ENCODE peak calls at places on chromosomes 11 and 22, in eight cellular contexts. One of them, this sample, is unnamed.

GRCh38 chr22:37062366-37062655 is 10.8 kb downstream of the KCTD17 start:
- DNase-seq in MM.1S: no peak
- DNase-seq in AG04450: no peak
- DNase-seq in colonic mucosa: no peak
- DNase-seq in cardiac fibroblast: no peak
- DNase-seq in thyroid gland: no peak
- DNase-seq in OCI-LY7: no peak
- DNase-seq in small intestine: no peak
- DNase-seq in this sample: no peak

GRCh38 chr11:69657456-69657910 is 16.5 kb downstream of the CCND1 start:
- DNase-seq in colonic mucosa: no peak
- DNase-seq in small intestine: no peak
- DNase-seq in OCI-LY7: no peak
- DNase-seq in thyroid gland: no peak
- DNase-seq in AG04450: no peak
- DNase-seq in cardiac fibroblast: no peak
- DNase-seq in MM.1S: no peak
- DNase-seq in this sample: no peak

GRCh38 chr11:18765554-18765953 is 26.0 kb downstream of the PTPN5 start:
- DNase-seq in thyroid gland: no peak
- DNase-seq in small intestine: no peak
- DNase-seq in OCI-LY7: no peak
- DNase-seq in cardiac fibroblast: peak
- DNase-seq in MM.1S: no peak
- DNase-seq in AG04450: no peak
- DNase-seq in colonic mucosa: no peak
- DNase-seq in this sample: no peak

GRCh38 chr11:118295199-118295598 is 9.3 kb upstream of the CD3E start:
- DNase-seq in colonic mucosa: no peak
- DNase-seq in thyroid gland: no peak
- DNase-seq in AG04450: no peak
- DNase-seq in cardiac fibroblast: no peak
- DNase-seq in OCI-LY7: no peak
- DNase-seq in MM.1S: no peak
- DNase-seq in small intestine: no peak
- DNase-seq in this sample: no peak

GRCh38 chr22:26588749-26589366 is 1.1 kb downstream of the TPST2 start:
- DNase-seq in thyroid gland: no peak
- DNase-seq in colonic mucosa: no peak
- DNase-seq in small intestine: no peak
- DNase-seq in MM.1S: no peak
- DNase-seq in OCI-LY7: no peak
- DNase-seq in cardiac fibroblast: no peak
- DNase-seq in AG04450: no peak
- DNase-seq in this sample: no peak

GRCh38 chr11:42524534-42525227 is 787.1 kb upstream of the API5 start:
- DNase-seq in colonic mucosa: peak
- DNase-seq in MM.1S: peak
- DNase-seq in cardiac fibroblast: peak
- DNase-seq in thyroid gland: peak
- DNase-seq in OCI-LY7: peak
- DNase-seq in AG04450: no peak
- DNase-seq in small intestine: peak
- DNase-seq in this sample: peak

GRCh38 chr11:1622076-1622475 is at the start of gene KRTAP5-4:
- DNase-seq in thyroid gland: no peak
- DNase-seq in cardiac fibroblast: no peak
- DNase-seq in OCI-LY7: no peak
- DNase-seq in small intestine: peak
- DNase-seq in colonic mucosa: no peak
- DNase-seq in AG04450: no peak
- DNase-seq in MM.1S: no peak
- DNase-seq in this sample: no peak

GRCh38 chr22:31742115-31742514 is 7.8 kb downstream of the PRR14L start:
- DNase-seq in colonic mucosa: no peak
- DNase-seq in small intestine: no peak
- DNase-seq in OCI-LY7: no peak
- DNase-seq in cardiac fibroblast: no peak
- DNase-seq in MM.1S: no peak
- DNase-seq in AG04450: no peak
- DNase-seq in thyroid gland: no peak
- DNase-seq in this sample: no peak

GRCh38 chr11:48028909-48029685 is 48.7 kb downstream of the PTPRJ start:
- DNase-seq in thyroid gland: no peak
- DNase-seq in AG04450: no peak
- DNase-seq in cardiac fibroblast: peak
- DNase-seq in OCI-LY7: peak
- DNase-seq in MM.1S: no peak
- DNase-seq in colonic mucosa: no peak
- DNase-seq in small intestine: peak
- DNase-seq in this sample: no peak

GRCh38 chr22:41696714-41697113 is 2.6 kb upstream of the MEI1 start:
- DNase-seq in thyroid gland: no peak
- DNase-seq in MM.1S: no peak
- DNase-seq in OCI-LY7: no peak
- DNase-seq in small intestine: no peak
- DNase-seq in AG04450: no peak
- DNase-seq in colonic mucosa: no peak
- DNase-seq in cardiac fibroblast: no peak
- DNase-seq in this sample: no peak

GRCh38 chr22:41700105-41700358 is 729 bp downstream of the MEI1 start:
- DNase-seq in OCI-LY7: no peak
- DNase-seq in cardiac fibroblast: no peak
- DNase-seq in thyroid gland: no peak
- DNase-seq in MM.1S: no peak
- DNase-seq in small intestine: no peak
- DNase-seq in AG04450: no peak
- DNase-seq in colonic mucosa: no peak
- DNase-seq in this sample: no peak

GRCh38 chr22:41699264-41700104 is at the start of gene MEI1:
- DNase-seq in thyroid gland: peak
- DNase-seq in small intestine: peak
- DNase-seq in AG04450: peak
- DNase-seq in colonic mucosa: peak
- DNase-seq in cardiac fibroblast: peak
- DNase-seq in OCI-LY7: no peak
- DNase-seq in MM.1S: peak
- DNase-seq in this sample: peak

GRCh38 chr22:41695211-41695610 is 4.1 kb upstream of the MEI1 start:
- DNase-seq in OCI-LY7: no peak
- DNase-seq in MM.1S: no peak
- DNase-seq in cardiac fibroblast: no peak
- DNase-seq in AG04450: no peak
- DNase-seq in colonic mucosa: no peak
- DNase-seq in thyroid gland: no peak
- DNase-seq in small intestine: no peak
- DNase-seq in this sample: no peak

DNA sequence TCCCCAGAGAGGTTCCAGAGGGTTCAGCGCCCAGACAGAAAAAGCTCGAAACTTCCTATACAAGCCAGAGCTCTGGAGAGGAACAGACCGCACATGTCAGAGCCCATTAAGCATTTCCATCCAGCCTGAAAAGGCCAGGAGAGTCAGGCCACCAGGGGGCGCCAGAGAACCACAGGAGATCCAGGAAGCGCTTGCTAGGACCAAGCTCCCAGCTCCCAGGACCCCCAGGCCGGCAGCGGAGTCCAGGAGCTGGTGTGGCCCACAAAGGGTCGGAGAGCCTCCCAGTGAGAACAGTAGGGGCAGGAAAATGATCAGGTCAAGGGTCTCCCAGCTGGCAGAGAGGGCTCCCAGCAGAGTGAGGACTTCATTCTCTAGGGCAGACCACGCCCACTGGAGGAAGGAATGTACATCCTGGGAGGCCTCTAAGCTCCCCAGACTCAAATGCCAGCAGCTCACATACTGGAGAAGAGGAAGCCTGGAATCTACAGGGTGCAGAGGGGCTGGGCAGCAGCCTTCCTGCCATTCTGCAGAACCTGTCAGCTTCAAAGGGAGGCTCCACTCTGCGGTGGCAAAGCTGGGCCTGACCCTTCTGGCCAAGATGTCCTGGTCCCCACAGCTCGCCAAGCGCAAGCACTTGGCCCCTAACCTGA is 2.1 kb upstream of the MEI1 start:
- DNase-seq in small intestine: peak
- DNase-seq in cardiac fibroblast: peak
- DNase-seq in colonic mucosa: peak
- DNase-seq in AG04450: peak
- DNase-seq in thyroid gland: peak
- DNase-seq in OCI-LY7: peak
- DNase-seq in MM.1S: peak
- DNase-seq in this sample: peak
- H3K4me3 ChIP-seq in small intestine: no peak
- H3K4me3 ChIP-seq in cardiac fibroblast: peak
- H3K4me3 ChIP-seq in colonic mucosa: peak
- H3K4me3 ChIP-seq in AG04450: peak
- H3K4me3 ChIP-seq in thyroid gland: no peak
- H3K4me3 ChIP-seq in OCI-LY7: no peak
- H3K4me3 ChIP-seq in MM.1S: no peak
- H3K4me3 ChIP-seq in this sample: peak

GRCh38 chr11:30333405-30333804 is 10.5 kb downstream of the ARL14EP start:
- DNase-seq in thyroid gland: no peak
- DNase-seq in small intestine: peak
- DNase-seq in AG04450: no peak
- DNase-seq in OCI-LY7: peak
- DNase-seq in colonic mucosa: no peak
- DNase-seq in cardiac fibroblast: peak
- DNase-seq in MM.1S: no peak
- DNase-seq in this sample: no peak
- H3K4me3 ChIP-seq in thyroid gland: no peak
- H3K4me3 ChIP-seq in small intestine: no peak
- H3K4me3 ChIP-seq in AG04450: no peak
- H3K4me3 ChIP-seq in OCI-LY7: no peak
- H3K4me3 ChIP-seq in colonic mucosa: no peak
- H3K4me3 ChIP-seq in cardiac fibroblast: no peak
- H3K4me3 ChIP-seq in MM.1S: no peak
- H3K4me3 ChIP-seq in this sample: no peak

GRCh38 chr11:130726647-130727046 is 189.6 kb downstream of the SNX19 start:
- DNase-seq in OCI-LY7: no peak
- DNase-seq in AG04450: no peak
- DNase-seq in MM.1S: no peak
- DNase-seq in cardiac fibroblast: no peak
- DNase-seq in colonic mucosa: no peak
- DNase-seq in thyroid gland: no peak
- DNase-seq in small intestine: peak
- DNase-seq in this sample: peak
- H3K4me3 ChIP-seq in OCI-LY7: no peak
- H3K4me3 ChIP-seq in AG04450: no peak
- H3K4me3 ChIP-seq in MM.1S: no peak
- H3K4me3 ChIP-seq in cardiac fibroblast: no peak
- H3K4me3 ChIP-seq in colonic mucosa: no peak
- H3K4me3 ChIP-seq in thyroid gland: no peak
- H3K4me3 ChIP-seq in small intestine: no peak
- H3K4me3 ChIP-seq in this sample: no peak

GRCh38 chr11:121533556-121534050 is 80.8 kb upstream of the SORL1-AS1 start:
- DNase-seq in OCI-LY7: peak
- DNase-seq in cardiac fibroblast: no peak
- DNase-seq in MM.1S: no peak
- DNase-seq in colonic mucosa: no peak
- DNase-seq in AG04450: no peak
- DNase-seq in small intestine: no peak
- DNase-seq in thyroid gland: no peak
- DNase-seq in this sample: no peak
- H3K4me3 ChIP-seq in OCI-LY7: peak
- H3K4me3 ChIP-seq in cardiac fibroblast: no peak
- H3K4me3 ChIP-seq in MM.1S: no peak
- H3K4me3 ChIP-seq in colonic mucosa: no peak
- H3K4me3 ChIP-seq in AG04450: no peak
- H3K4me3 ChIP-seq in small intestine: no peak
- H3K4me3 ChIP-seq in thyroid gland: no peak
- H3K4me3 ChIP-seq in this sample: no peak

GRCh38 chr22:18075101-18075730 is 2.6 kb upstream of the PEX26 start:
- DNase-seq in thyroid gland: peak
- DNase-seq in OCI-LY7: peak
- DNase-seq in AG04450: no peak
- DNase-seq in cardiac fibroblast: no peak
- DNase-seq in MM.1S: no peak
- DNase-seq in colonic mucosa: no peak
- DNase-seq in small intestine: no peak
- DNase-seq in this sample: no peak

GRCh38 chr22:18077639-18078328 is at the start of gene PEX26:
- DNase-seq in OCI-LY7: peak
- DNase-seq in small intestine: peak
- DNase-seq in colonic mucosa: peak
- DNase-seq in AG04450: peak
- DNase-seq in thyroid gland: peak
- DNase-seq in MM.1S: peak
- DNase-seq in cardiac fibroblast: peak
- DNase-seq in this sample: peak

GRCh38 chr22:18077087-18077638 is 627 bp upstream of the PEX26 start:
- DNase-seq in MM.1S: no peak
- DNase-seq in small intestine: no peak
- DNase-seq in OCI-LY7: no peak
- DNase-seq in cardiac fibroblast: no peak
- DNase-seq in AG04450: no peak
- DNase-seq in thyroid gland: no peak
- DNase-seq in colonic mucosa: no peak
- DNase-seq in this sample: no peak

GRCh38 chr22:18078329-18079041 is 695 bp downstream of the PEX26 start:
- DNase-seq in OCI-LY7: peak
- DNase-seq in thyroid gland: peak
- DNase-seq in colonic mucosa: peak
- DNase-seq in MM.1S: peak
- DNase-seq in cardiac fibroblast: peak
- DNase-seq in AG04450: no peak
- DNase-seq in small intestine: peak
- DNase-seq in this sample: peak

GRCh38 chr22:18076060-18076497 is 1.7 kb upstream of the PEX26 start:
- DNase-seq in colonic mucosa: peak
- DNase-seq in MM.1S: peak
- DNase-seq in OCI-LY7: peak
- DNase-seq in small intestine: peak
- DNase-seq in AG04450: peak
- DNase-seq in cardiac fibroblast: peak
- DNase-seq in thyroid gland: peak
- DNase-seq in this sample: peak
- H3K4me3 ChIP-seq in colonic mucosa: no peak
- H3K4me3 ChIP-seq in MM.1S: peak
- H3K4me3 ChIP-seq in OCI-LY7: peak
- H3K4me3 ChIP-seq in small intestine: no peak
- H3K4me3 ChIP-seq in AG04450: no peak
- H3K4me3 ChIP-seq in cardiac fibroblast: no peak
- H3K4me3 ChIP-seq in thyroid gland: no peak
- H3K4me3 ChIP-seq in this sample: no peak

GRCh38 chr11:46671958-46672315 is 28.5 kb downstream of the ARHGAP1 start:
- DNase-seq in thyroid gland: peak
- DNase-seq in small intestine: no peak
- DNase-seq in cardiac fibroblast: no peak
- DNase-seq in MM.1S: no peak
- DNase-seq in colonic mucosa: no peak
- DNase-seq in AG04450: no peak
- DNase-seq in OCI-LY7: no peak
- DNase-seq in this sample: no peak
- H3K4me3 ChIP-seq in thyroid gland: no peak
- H3K4me3 ChIP-seq in small intestine: no peak
- H3K4me3 ChIP-seq in cardiac fibroblast: no peak
- H3K4me3 ChIP-seq in MM.1S: no peak
- H3K4me3 ChIP-seq in colonic mucosa: no peak
- H3K4me3 ChIP-seq in AG04450: no peak
- H3K4me3 ChIP-seq in OCI-LY7: no peak
- H3K4me3 ChIP-seq in this sample: no peak